ENCODE peak calls at places on chromosomes 3 and 15, in nine cellular contexts. One of them, this sample, is unnamed.

GRCh38 chr3:146199762-146200161 is 38.8 kb upstream of the PLOD2 start:
- DNase-seq in endothelial cell: no peak
- DNase-seq in ovary: no peak
- DNase-seq in breast epithelium: no peak
- DNase-seq in AG04449: no peak
- DNase-seq in natural killer cell: no peak
- DNase-seq in B cell: no peak
- DNase-seq in astrocyte: no peak
- DNase-seq in AG04450: no peak
- DNase-seq in this sample: no peak

GRCh38 chr3:105598047-105598796 is 231.5 kb downstream of the ALCAM start:
- DNase-seq in endothelial cell: no peak
- DNase-seq in ovary: no peak
- DNase-seq in breast epithelium: no peak
- DNase-seq in AG04449: peak; percentile 92
- DNase-seq in natural killer cell: no peak
- DNase-seq in B cell: no peak
- DNase-seq in astrocyte: peak; percentile 98
- DNase-seq in AG04450: peak; percentile 87
- DNase-seq in this sample: no peak

GRCh38 chr3:126104742-126105605 is 21.1 kb upstream of the SLC41A3 start:
- DNase-seq in endothelial cell: no peak
- DNase-seq in ovary: no peak
- DNase-seq in breast epithelium: peak; percentile 10
- DNase-seq in AG04449: no peak
- DNase-seq in natural killer cell: peak; percentile 6
- DNase-seq in B cell: no peak
- DNase-seq in astrocyte: no peak
- DNase-seq in AG04450: no peak
- DNase-seq in this sample: no peak

GRCh38 chr3:119937229-119937628 is 155.3 kb downstream of the NR1I2 start:
- DNase-seq in endothelial cell: no peak
- DNase-seq in ovary: no peak
- DNase-seq in breast epithelium: no peak
- DNase-seq in AG04449: no peak
- DNase-seq in natural killer cell: peak; percentile 22
- DNase-seq in B cell: no peak
- DNase-seq in astrocyte: peak; percentile 50
- DNase-seq in AG04450: no peak
- DNase-seq in this sample: no peak

GRCh38 chr3:59486468-59486964 is 436.7 kb upstream of the CFAP20DC start:
- DNase-seq in endothelial cell: no peak
- DNase-seq in ovary: no peak
- DNase-seq in breast epithelium: no peak
- DNase-seq in AG04449: no peak
- DNase-seq in natural killer cell: no peak
- DNase-seq in B cell: no peak
- DNase-seq in astrocyte: no peak
- DNase-seq in AG04450: no peak
- DNase-seq in this sample: no peak

GRCh38 chr15:71115567-71116351 is 488 bp downstream of the THSD4 start:
- DNase-seq in endothelial cell: peak; percentile 49
- DNase-seq in ovary: peak; percentile 65
- DNase-seq in breast epithelium: peak; percentile 40
- DNase-seq in AG04449: no peak
- DNase-seq in natural killer cell: no peak
- DNase-seq in B cell: peak; percentile 50
- DNase-seq in astrocyte: peak; percentile 48
- DNase-seq in AG04450: no peak
- DNase-seq in this sample: no peak

GRCh38 chr15:31333820-31334219 is 7.2 kb downstream of the KLF13 start:
- DNase-seq in endothelial cell: no peak
- DNase-seq in ovary: no peak
- DNase-seq in breast epithelium: no peak
- DNase-seq in AG04449: no peak
- DNase-seq in natural killer cell: no peak
- DNase-seq in B cell: no peak
- DNase-seq in astrocyte: no peak
- DNase-seq in AG04450: no peak
- DNase-seq in this sample: no peak

GRCh38 chr3:186060222-186060621 is 48.7 kb downstream of the ETV5 start:
- DNase-seq in endothelial cell: no peak
- DNase-seq in ovary: no peak
- DNase-seq in breast epithelium: no peak
- DNase-seq in AG04449: no peak
- DNase-seq in natural killer cell: no peak
- DNase-seq in B cell: no peak
- DNase-seq in astrocyte: no peak
- DNase-seq in AG04450: no peak
- DNase-seq in this sample: no peak

GRCh38 chr3:45152307-45152706 is 6.1 kb upstream of the CDCP1 start:
- DNase-seq in endothelial cell: no peak
- DNase-seq in ovary: no peak
- DNase-seq in breast epithelium: no peak
- DNase-seq in AG04449: no peak
- DNase-seq in natural killer cell: no peak
- DNase-seq in B cell: no peak
- DNase-seq in astrocyte: no peak
- DNase-seq in AG04450: no peak
- DNase-seq in this sample: no peak

GRCh38 chr3:194075088-194075615 is 60.8 kb upstream of the HES1 start:
- DNase-seq in endothelial cell: no peak
- DNase-seq in ovary: no peak
- DNase-seq in breast epithelium: no peak
- DNase-seq in AG04449: no peak
- DNase-seq in natural killer cell: no peak
- DNase-seq in B cell: no peak
- DNase-seq in astrocyte: peak; percentile 38
- DNase-seq in AG04450: no peak
- DNase-seq in this sample: no peak

GRCh38 chr3:57128863-57129602 is 36.1 kb downstream of the IL17RD start:
- DNase-seq in endothelial cell: no peak
- DNase-seq in ovary: no peak
- DNase-seq in breast epithelium: no peak
- DNase-seq in AG04449: no peak
- DNase-seq in natural killer cell: no peak
- DNase-seq in B cell: no peak
- DNase-seq in astrocyte: no peak
- DNase-seq in AG04450: no peak
- DNase-seq in this sample: no peak

GRCh38 chr15:100663066-100663465 is 60.7 kb downstream of the ASB7 start:
- DNase-seq in endothelial cell: peak; percentile 36
- DNase-seq in ovary: no peak
- DNase-seq in breast epithelium: no peak
- DNase-seq in AG04449: no peak
- DNase-seq in natural killer cell: no peak
- DNase-seq in B cell: no peak
- DNase-seq in astrocyte: no peak
- DNase-seq in AG04450: no peak
- DNase-seq in this sample: no peak
- TF ChIP-seq CTCF in endothelial cell: no peak
- TF ChIP-seq CTCF in ovary: no peak
- TF ChIP-seq CTCF in breast epithelium: no peak
- TF ChIP-seq CTCF in AG04449: peak; percentile 56
- TF ChIP-seq CTCF in natural killer cell: no peak
- TF ChIP-seq CTCF in B cell: no peak
- TF ChIP-seq CTCF in astrocyte: peak; percentile 10
- TF ChIP-seq CTCF in AG04450: peak; percentile 23
- TF ChIP-seq CTCF in this sample: peak; percentile 22

DNA sequence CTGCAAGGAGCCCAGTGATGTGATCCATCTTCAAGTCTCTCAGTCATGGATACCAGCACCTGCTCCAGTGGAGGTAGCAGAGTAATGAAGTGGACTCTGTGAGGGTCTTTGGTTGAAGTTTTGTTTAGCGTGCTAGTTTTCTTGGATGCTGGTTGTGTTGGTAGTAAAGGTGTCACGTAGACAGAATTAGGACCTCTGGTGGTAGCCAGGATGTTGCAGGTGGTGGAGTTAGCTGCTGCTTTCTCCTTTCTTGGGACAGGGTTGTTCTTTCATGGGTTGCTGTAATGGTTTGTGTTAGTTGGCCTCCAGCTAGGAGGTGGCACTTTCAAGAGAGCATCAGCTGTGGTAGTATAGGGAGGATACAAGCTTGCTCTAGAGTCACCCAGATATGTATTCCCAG is 125.2 kb downstream of the ANXA2 start:
- DNase-seq in endothelial cell: no peak
- DNase-seq in ovary: no peak
- DNase-seq in breast epithelium: no peak
- DNase-seq in AG04449: no peak
- DNase-seq in natural killer cell: no peak
- DNase-seq in B cell: no peak
- DNase-seq in astrocyte: no peak
- DNase-seq in AG04450: no peak
- DNase-seq in this sample: no peak
- TF ChIP-seq CTCF in endothelial cell: no peak
- TF ChIP-seq CTCF in ovary: no peak
- TF ChIP-seq CTCF in breast epithelium: no peak
- TF ChIP-seq CTCF in AG04449: no peak
- TF ChIP-seq CTCF in natural killer cell: no peak
- TF ChIP-seq CTCF in B cell: no peak
- TF ChIP-seq CTCF in astrocyte: no peak
- TF ChIP-seq CTCF in AG04450: no peak
- TF ChIP-seq CTCF in this sample: no peak

DNA sequence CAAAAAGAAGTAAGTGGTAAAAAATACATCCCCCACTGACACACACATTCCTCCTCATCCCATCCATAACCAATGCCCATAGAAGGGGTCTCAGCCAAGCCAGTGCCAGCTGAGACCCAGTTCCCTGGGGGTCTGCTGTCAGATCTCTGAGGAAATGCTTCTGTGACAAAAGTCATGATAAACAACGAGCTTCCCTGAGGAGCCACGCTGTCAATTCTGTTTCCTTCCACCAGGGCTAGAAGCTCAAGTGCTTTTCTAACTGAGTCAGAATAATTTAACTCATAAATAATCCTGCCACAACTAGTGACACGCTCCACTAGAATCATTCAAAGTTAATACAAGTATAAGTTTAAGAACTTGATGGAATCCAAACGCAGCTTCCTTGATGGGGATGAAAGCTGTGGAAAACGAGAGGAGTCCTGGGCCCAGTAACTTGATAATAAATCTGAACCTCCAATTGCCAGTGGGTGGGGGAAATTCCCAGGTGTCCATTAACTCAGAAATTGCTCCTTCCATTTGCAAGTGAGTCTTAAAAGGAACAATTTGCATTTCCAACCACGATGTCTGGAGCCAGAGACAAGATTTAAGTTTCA is 348.7 kb upstream of the LMCD1 start:
- DNase-seq in endothelial cell: peak; percentile 6
- DNase-seq in ovary: no peak
- DNase-seq in breast epithelium: no peak
- DNase-seq in AG04449: no peak
- DNase-seq in natural killer cell: no peak
- DNase-seq in B cell: no peak
- DNase-seq in astrocyte: no peak
- DNase-seq in AG04450: no peak
- DNase-seq in this sample: no peak
- TF ChIP-seq CTCF in endothelial cell: no peak
- TF ChIP-seq CTCF in ovary: no peak
- TF ChIP-seq CTCF in breast epithelium: no peak
- TF ChIP-seq CTCF in AG04449: no peak
- TF ChIP-seq CTCF in natural killer cell: no peak
- TF ChIP-seq CTCF in B cell: no peak
- TF ChIP-seq CTCF in astrocyte: no peak
- TF ChIP-seq CTCF in AG04450: no peak
- TF ChIP-seq CTCF in this sample: no peak

DNA sequence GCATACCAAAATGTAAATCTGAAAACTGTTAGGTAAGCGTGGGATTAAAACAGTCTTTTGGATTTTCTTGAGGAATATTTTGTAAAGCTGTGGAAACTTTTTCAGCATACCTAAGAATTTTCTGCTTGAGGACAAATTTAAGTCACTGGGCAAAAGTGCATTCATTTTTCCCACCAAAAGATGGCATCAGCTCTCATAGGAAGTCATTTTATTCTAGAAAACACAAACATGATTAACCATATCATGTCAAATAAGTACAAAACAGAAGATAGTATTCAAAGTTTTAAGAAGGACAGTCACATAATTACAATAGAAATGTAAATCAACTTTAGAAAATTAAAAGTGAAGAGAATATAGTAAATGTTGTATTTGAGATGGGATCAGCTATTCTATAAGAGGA is 63.5 kb downstream of the SLC49A4 start:
- DNase-seq in endothelial cell: no peak
- DNase-seq in ovary: no peak
- DNase-seq in breast epithelium: no peak
- DNase-seq in AG04449: no peak
- DNase-seq in natural killer cell: no peak
- DNase-seq in B cell: no peak
- DNase-seq in astrocyte: no peak
- DNase-seq in AG04450: no peak
- DNase-seq in this sample: no peak
- TF ChIP-seq CTCF in endothelial cell: no peak
- TF ChIP-seq CTCF in ovary: no peak
- TF ChIP-seq CTCF in breast epithelium: no peak
- TF ChIP-seq CTCF in AG04449: no peak
- TF ChIP-seq CTCF in natural killer cell: no peak
- TF ChIP-seq CTCF in B cell: no peak
- TF ChIP-seq CTCF in astrocyte: peak; percentile 17
- TF ChIP-seq CTCF in AG04450: peak; percentile 38
- TF ChIP-seq CTCF in this sample: peak; percentile 47

GRCh38 chr3:129441782-129442181 is 1.8 kb downstream of the IFT122 start:
- DNase-seq in endothelial cell: no peak
- DNase-seq in ovary: peak; percentile 57
- DNase-seq in breast epithelium: no peak
- DNase-seq in AG04449: peak; percentile 23
- DNase-seq in natural killer cell: no peak
- DNase-seq in B cell: no peak
- DNase-seq in astrocyte: peak; percentile 54
- DNase-seq in AG04450: no peak
- DNase-seq in this sample: no peak
- TF ChIP-seq CTCF in endothelial cell: no peak
- TF ChIP-seq CTCF in ovary: no peak
- TF ChIP-seq CTCF in breast epithelium: no peak
- TF ChIP-seq CTCF in AG04449: no peak
- TF ChIP-seq CTCF in natural killer cell: no peak
- TF ChIP-seq CTCF in B cell: no peak
- TF ChIP-seq CTCF in astrocyte: no peak
- TF ChIP-seq CTCF in AG04450: peak; percentile 7
- TF ChIP-seq CTCF in this sample: peak; percentile 15

DNA sequence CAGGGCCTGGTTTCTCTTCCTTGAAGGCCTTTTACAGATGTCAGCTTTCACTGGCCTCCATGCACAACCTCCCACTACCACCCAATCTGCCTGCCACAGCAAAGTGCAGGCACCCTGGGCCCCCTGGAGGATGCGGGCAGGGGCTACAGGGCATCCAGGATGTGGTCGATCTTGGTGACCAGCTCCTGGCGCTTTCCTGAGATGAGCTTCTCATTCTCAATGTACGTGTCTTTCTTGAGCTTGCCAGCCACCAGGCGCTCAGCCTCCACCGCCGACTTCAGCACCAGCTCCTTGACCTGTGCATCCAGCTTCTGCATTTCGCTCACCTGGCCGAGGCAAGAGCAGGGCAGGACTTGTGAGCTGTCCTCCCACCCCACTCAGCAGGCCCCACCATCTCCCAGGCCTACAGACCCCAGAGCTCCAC is 30.3 kb downstream of the RPN1 start:
- DNase-seq in endothelial cell: no peak
- DNase-seq in ovary: no peak
- DNase-seq in breast epithelium: no peak
- DNase-seq in AG04449: no peak
- DNase-seq in natural killer cell: no peak
- DNase-seq in B cell: no peak
- DNase-seq in astrocyte: no peak
- DNase-seq in AG04450: no peak
- DNase-seq in this sample: no peak
- TF ChIP-seq CTCF in endothelial cell: no peak
- TF ChIP-seq CTCF in ovary: no peak
- TF ChIP-seq CTCF in breast epithelium: no peak
- TF ChIP-seq CTCF in AG04449: no peak
- TF ChIP-seq CTCF in natural killer cell: no peak
- TF ChIP-seq CTCF in B cell: no peak
- TF ChIP-seq CTCF in astrocyte: no peak
- TF ChIP-seq CTCF in AG04450: no peak
- TF ChIP-seq CTCF in this sample: no peak

GRCh38 chr15:56017920-56018319 is 24.5 kb upstream of the NEDD4 start:
- DNase-seq in endothelial cell: no peak
- DNase-seq in ovary: no peak
- DNase-seq in breast epithelium: no peak
- DNase-seq in AG04449: no peak
- DNase-seq in natural killer cell: no peak
- DNase-seq in B cell: no peak
- DNase-seq in astrocyte: no peak
- DNase-seq in AG04450: no peak
- DNase-seq in this sample: no peak
- TF ChIP-seq CTCF in endothelial cell: no peak
- TF ChIP-seq CTCF in ovary: no peak
- TF ChIP-seq CTCF in breast epithelium: no peak
- TF ChIP-seq CTCF in AG04449: no peak
- TF ChIP-seq CTCF in natural killer cell: no peak
- TF ChIP-seq CTCF in B cell: no peak
- TF ChIP-seq CTCF in astrocyte: no peak
- TF ChIP-seq CTCF in AG04450: no peak
- TF ChIP-seq CTCF in this sample: peak; percentile 19